ENCODE peak calls at places on chromosomes 1 and 21, in eight cellular contexts. D is lower leg skin, L is neural crest cell, K is cardiac fibroblast, S is progenitor cell of endocrine pancreas, Y is hepatocyte, I is astrocyte of the spinal cord, R is OCI-LY7. T is an unnamed sample.

GRCh38 chr1:38997034-38997900 is 6.2 kb downstream of the AKIRIN1 start:
- DNase-seq in D (no peak), L (no peak), K (peak), S (no peak), Y (no peak), I (no peak), R (no peak), T (no peak)

GRCh38 chr1:24020032-24020431 is 39.9 kb upstream of the SRSF10 start:
- DNase-seq in D (no peak), L (no peak), K (peak), S (no peak), Y (no peak), I (peak), R (no peak), T (no peak)

GRCh38 chr1:180778782-180779398 is 133.8 kb upstream of the KIAA1614 start:
- DNase-seq in D (no peak), L (no peak), K (peak), S (no peak), Y (peak), I (no peak), R (peak), T (no peak)

GRCh38 chr1:200869376-200869752 is 3.4 kb upstream of the GPR25 start:
- DNase-seq in D (no peak), L (no peak), K (no peak), S (no peak), Y (no peak), I (no peak), R (no peak), T (no peak)

GRCh38 chr1:54965624-54966340 is 14.6 kb upstream of the TMEM61 start:
- DNase-seq in D (peak), L (no peak), K (peak), S (no peak), Y (no peak), I (peak), R (peak), T (no peak)

GRCh38 chr21:46173573-46173972 is 10.7 kb downstream of the SPATC1L start:
- DNase-seq in D (no peak), L (no peak), K (no peak), S (no peak), Y (no peak), I (no peak), R (no peak), T (no peak)

GRCh38 chr1:19483261-19483660 is 2.1 kb downstream of the CAPZB start:
- DNase-seq in D (no peak), L (no peak), K (no peak), S (no peak), Y (no peak), I (no peak), R (no peak), T (no peak)

GRCh38 chr1:29469457-29469856 is 233.1 kb downstream of the PTPRU start:
- DNase-seq in D (no peak), L (no peak), K (peak), S (no peak), Y (no peak), I (no peak), R (no peak), T (no peak)

GRCh38 chr1:167616521-167616920 is 13.5 kb upstream of the RCSD1 start:
- DNase-seq in D (no peak), L (no peak), K (no peak), S (no peak), Y (no peak), I (no peak), R (peak), T (no peak)

GRCh38 chr1:31409946-31410858 is 2.8 kb upstream of the SERINC2 start:
- DNase-seq in D (no peak), L (no peak), K (no peak), S (no peak), Y (no peak), I (no peak), R (no peak), T (no peak)

GRCh38 chr1:177847843-177848242 is 122.0 kb downstream of the SEC16B start:
- DNase-seq in D (no peak), L (no peak), K (peak), S (no peak), Y (no peak), I (peak), R (no peak), T (no peak)

GRCh38 chr1:30860320-30860652 is 48.3 kb downstream of the SDC3 start:
- DNase-seq in D (no peak), L (no peak), K (no peak), S (no peak), Y (no peak), I (no peak), R (no peak), T (no peak)

GRCh38 chr1:45123358-45123757 is 83.0 kb downstream of the ZSWIM5 start:
- DNase-seq in D (no peak), L (no peak), K (no peak), S (no peak), Y (no peak), I (no peak), R (no peak), T (no peak)

GRCh38 chr1:67604778-67605177 is 80.2 kb upstream of the GADD45A start:
- DNase-seq in D (no peak), L (no peak), K (no peak), S (no peak), Y (no peak), I (no peak), R (no peak), T (no peak)

GRCh38 chr1:165129568-165130164 is 226.8 kb downstream of the LMX1A start:
- DNase-seq in D (peak), L (peak), K (peak), S (peak), Y (peak), I (peak), R (peak), T (no peak)

GRCh38 chr1:87757700-87758099 is 429.0 kb downstream of the LMO4 start:
- DNase-seq in D (no peak), L (no peak), K (no peak), S (no peak), Y (no peak), I (no peak), R (no peak), T (no peak)

GRCh38 chr1:62110198-62110817 is 84.3 kb upstream of the L1TD1 start:
- DNase-seq in D (no peak), L (no peak), K (no peak), S (no peak), Y (no peak), I (no peak), R (no peak), T (no peak)

GRCh38 chr21:44296916-44297315 is 2.9 kb upstream of the PFKL start:
- DNase-seq in D (no peak), L (no peak), K (no peak), S (no peak), Y (no peak), I (no peak), R (no peak), T (no peak)

GRCh38 chr1:158068918-158069317 is 75.5 kb downstream of the KIRREL1 start:
- DNase-seq in D (no peak), L (no peak), K (no peak), S (no peak), Y (no peak), I (no peak), R (no peak), T (no peak)

GRCh38 chr1:79006564-79006963 is at the start of gene ADGRL4:
- DNase-seq in D (no peak), L (peak), K (peak), S (peak), Y (peak), I (peak), R (no peak), T (no peak)

GRCh38 chr1:66752000-66752592 is at the start of gene DYNLT5:
- DNase-seq in D (no peak), L (peak), K (peak), S (peak), Y (peak), I (peak), R (no peak), T (peak)

GRCh38 chr21:39788383-39788782 is 43.4 kb downstream of the IGSF5 start:
- DNase-seq in D (peak), L (peak), K (peak), S (peak), Y (peak), I (peak), R (no peak), T (no peak)

GRCh38 chr1:166479052-166479631 is 312.3 kb upstream of the FAM78B start:
- DNase-seq in D (peak), L (peak), K (peak), S (peak), Y (peak), I (peak), R (peak), T (no peak)

GRCh38 chr1:7576946-7577657 is 194.0 kb upstream of the VAMP3 start:
- DNase-seq in D (no peak), L (no peak), K (peak), S (no peak), Y (peak), I (peak), R (no peak), T (no peak)

GRCh38 chr1:232705815-232706575 is 76.1 kb upstream of the SIPA1L2 start:
- DNase-seq in D (peak), L (no peak), K (peak), S (no peak), Y (no peak), I (no peak), R (no peak), T (no peak)

GRCh38 chr1:229714964-229715603 is 89.0 kb downstream of the URB2 start:
- DNase-seq in D (no peak), L (no peak), K (peak), S (no peak), Y (no peak), I (no peak), R (peak), T (no peak)

GRCh38 chr1:215776336-215776735 is 209.2 kb downstream of the KCTD3 start:
- DNase-seq in D (no peak), L (no peak), K (no peak), S (no peak), Y (no peak), I (no peak), R (no peak), T (no peak)

GRCh38 chr1:167456500-167456899 is 61.8 kb downstream of the CD247 start:
- DNase-seq in D (no peak), L (no peak), K (no peak), S (no peak), Y (no peak), I (no peak), R (no peak), T (no peak)

GRCh38 chr1:44330935-44331334 is 24.1 kb downstream of the ERI3 start:
- DNase-seq in D (no peak), L (no peak), K (no peak), S (no peak), Y (no peak), I (no peak), R (no peak), T (no peak)

GRCh38 chr1:143718524-143718923 is 253.3 kb downstream of the FAM72C start:
- DNase-seq in D (no peak), L (no peak), K (no peak), S (no peak), Y (no peak), I (no peak), R (no peak), T (no peak)

GRCh38 chr1:199684686-199685273 is 342.7 kb upstream of the NR5A2 start:
- DNase-seq in D (peak), L (peak), K (peak), S (no peak), Y (peak), I (peak), R (peak), T (no peak)

GRCh38 chr1:3771108-3772026 is 1.2 kb upstream of the SMIM1 start:
- DNase-seq in D (no peak), L (no peak), K (no peak), S (no peak), Y (no peak), I (no peak), R (no peak), T (no peak)

GRCh38 chr1:205495237-205495823 is 9.1 kb upstream of the CDK18 start:
- DNase-seq in D (no peak), L (no peak), K (no peak), S (no peak), Y (no peak), I (no peak), R (no peak), T (no peak)

GRCh38 chr1:36151845-36152203 is 2.5 kb upstream of the TRAPPC3 start:
- DNase-seq in D (peak), L (no peak), K (peak), S (no peak), Y (no peak), I (no peak), R (peak), T (no peak)

GRCh38 chr1:54980528-54981241 is at the start of gene TMEM61:
- DNase-seq in D (no peak), L (no peak), K (no peak), S (no peak), Y (peak), I (no peak), R (no peak), T (no peak)

GRCh38 chr1:198337886-198338285 is 181.1 kb downstream of the NEK7 start:
- DNase-seq in D (no peak), L (no peak), K (no peak), S (no peak), Y (no peak), I (no peak), R (no peak), T (no peak)

GRCh38 chr1:234537236-234537635 is 58.3 kb upstream of the TARBP1 start:
- DNase-seq in D (no peak), L (no peak), K (no peak), S (no peak), Y (no peak), I (no peak), R (no peak), T (no peak)

GRCh38 chr1:43653339-43653738 is 3.4 kb downstream of the KDM4A start:
- DNase-seq in D (no peak), L (no peak), K (peak), S (no peak), Y (peak), I (peak), R (peak), T (no peak)

DNA sequence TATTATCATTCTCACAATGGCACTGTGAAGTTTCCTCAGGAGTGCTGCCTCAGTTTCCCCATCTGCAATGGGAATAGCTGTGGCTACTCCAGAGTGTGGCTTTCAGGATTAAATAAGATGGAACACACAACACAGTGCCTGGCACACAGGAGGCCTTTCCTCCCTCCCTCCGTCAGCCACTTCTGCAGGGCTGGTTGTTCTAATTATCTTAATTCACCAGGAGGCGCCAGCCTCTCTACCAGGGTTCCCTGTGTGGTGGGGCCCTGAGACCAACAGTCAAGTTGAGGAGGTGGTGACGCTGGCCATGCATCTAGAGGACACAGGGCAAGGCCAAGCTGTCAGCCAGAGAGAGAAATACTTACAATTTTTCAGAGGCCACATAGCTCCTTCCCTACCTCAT is 6.3 kb upstream of the FOXO6 start:
- DNase-seq in D (no peak), L (no peak), K (no peak), S (no peak), Y (no peak), I (no peak), R (no peak), T (no peak)
- TF ChIP-seq CTCF in D (no peak), L (no peak), K (no peak), S (no peak), Y (no peak), I (no peak), R (no peak), T (no peak)

DNA sequence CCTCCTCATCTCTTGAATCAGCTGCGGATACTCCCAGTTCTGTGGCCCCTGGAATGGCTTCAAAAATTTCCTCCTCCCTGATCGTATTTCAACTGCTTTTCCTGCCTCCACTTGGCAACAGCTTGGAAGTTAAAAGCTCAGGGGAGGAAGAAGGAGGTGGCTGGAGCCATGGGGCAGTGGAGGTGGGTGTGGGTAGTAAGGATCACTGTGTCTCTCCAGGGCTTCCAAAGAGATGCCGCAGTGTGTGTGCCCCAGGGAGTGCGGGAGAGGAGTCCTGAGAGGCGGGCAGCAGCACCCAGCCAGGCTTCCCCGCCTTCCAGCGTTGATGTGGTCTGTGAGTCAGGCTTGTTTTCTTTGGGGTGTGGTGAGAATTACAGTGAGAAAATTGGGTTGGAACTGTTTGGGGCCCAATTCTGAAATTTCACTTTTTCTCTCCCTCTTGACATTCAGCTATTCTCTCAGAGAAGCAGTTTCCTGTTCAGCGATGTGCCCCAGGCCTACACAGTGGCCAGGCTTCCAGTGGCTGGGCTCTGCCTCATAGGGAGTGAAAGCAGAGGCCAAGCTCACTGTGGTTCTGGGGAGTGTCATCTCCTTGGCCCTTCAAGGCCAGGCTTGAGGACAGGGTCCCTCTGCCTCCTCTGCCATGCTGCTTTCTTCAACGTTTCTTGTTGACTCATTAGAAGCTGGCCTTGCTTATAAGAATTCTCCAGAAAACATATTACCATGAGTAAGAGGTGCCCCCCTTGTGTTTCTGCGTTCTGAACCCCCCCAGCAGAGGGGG is 69.0 kb downstream of the PGM1 start:
- DNase-seq in D (peak), L (no peak), K (peak), S (no peak), Y (no peak), I (peak), R (no peak), T (no peak)
- TF ChIP-seq CTCF in D (no peak), L (no peak), K (no peak), S (no peak), Y (no peak), I (no peak), R (no peak), T (no peak)

DNA sequence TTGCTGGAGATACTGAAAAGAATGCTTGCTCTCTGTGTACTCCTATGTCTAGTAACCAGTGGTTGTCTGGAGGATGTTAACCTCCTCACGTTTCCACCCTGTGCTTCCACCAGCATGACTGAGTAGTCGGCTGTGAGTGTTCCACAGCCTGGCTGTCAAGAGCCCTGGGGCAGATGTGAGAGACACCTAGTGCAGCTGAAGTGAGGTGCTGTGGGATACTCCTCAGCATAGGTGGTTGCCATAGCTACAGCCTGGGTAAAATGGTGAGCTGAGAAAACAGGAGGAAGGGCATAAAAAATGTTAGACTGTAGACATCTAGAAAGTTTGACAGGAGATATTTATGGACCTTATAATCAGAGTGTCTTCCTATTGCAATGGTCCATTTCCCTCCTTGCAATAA is 15.8 kb downstream of the IVL start:
- DNase-seq in D (no peak), L (no peak), K (no peak), S (no peak), Y (no peak), I (no peak), R (no peak), T (no peak)
- TF ChIP-seq CTCF in D (no peak), L (no peak), K (no peak), S (no peak), Y (no peak), I (no peak), R (no peak), T (no peak)

GRCh38 chr1:113835686-113836290 is 23.5 kb upstream of the RSBN1 start:
- DNase-seq in D (no peak), L (no peak), K (peak), S (no peak), Y (peak), I (peak), R (peak), T (no peak)
- TF ChIP-seq CTCF in D (peak), L (peak), K (peak), S (peak), Y (peak), I (peak), R (peak), T (peak)

GRCh38 chr1:245234217-245235120 is 79.7 kb downstream of the KIF26B start:
- DNase-seq in D (no peak), L (peak), K (peak), S (no peak), Y (no peak), I (peak), R (no peak), T (no peak)

GRCh38 chr1:245232936-245233335 is 78.2 kb downstream of the KIF26B start:
- DNase-seq in D (no peak), L (no peak), K (no peak), S (no peak), Y (no peak), I (no peak), R (no peak), T (no peak)

GRCh38 chr1:245240648-245241165 is 85.9 kb downstream of the KIF26B start:
- DNase-seq in D (no peak), L (no peak), K (no peak), S (no peak), Y (no peak), I (no peak), R (no peak), T (no peak)

DNA sequence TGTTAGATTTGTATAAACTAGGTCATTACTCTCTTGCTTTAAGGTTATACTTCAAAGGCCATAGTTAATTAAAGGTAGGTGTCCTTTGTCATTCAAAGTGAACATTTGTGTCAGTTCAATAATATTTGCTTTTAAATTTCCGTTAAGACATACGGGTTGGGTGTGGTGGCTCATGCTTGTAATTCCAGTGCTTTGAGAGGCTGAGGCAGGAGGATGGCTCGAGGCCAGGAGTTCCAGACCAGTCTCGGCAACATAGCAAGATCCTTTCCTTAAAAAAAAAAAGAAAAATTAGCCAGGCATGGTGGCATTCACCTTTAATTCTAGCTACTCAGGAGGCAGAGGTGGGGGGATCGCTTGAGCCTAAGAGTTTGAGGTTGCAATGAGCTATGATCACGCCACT is 80.4 kb downstream of the KIF26B start:
- DNase-seq in D (no peak), L (no peak), K (peak), S (no peak), Y (no peak), I (peak), R (no peak), T (no peak)
- TF ChIP-seq CTCF in D (no peak), L (no peak), K (no peak), S (no peak), Y (no peak), I (no peak), R (no peak), T (no peak)

GRCh38 chr21:27061783-27062182 is 94.9 kb upstream of the ADAMTS5 start:
- DNase-seq in D (no peak), L (no peak), K (no peak), S (no peak), Y (no peak), I (no peak), R (no peak), T (no peak)
- TF ChIP-seq CTCF in D (no peak), L (no peak), K (no peak), S (no peak), Y (no peak), I (no peak), R (no peak), T (no peak)

GRCh38 chr1:58031416-58031815 is 515.1 kb downstream of the OMA1 start:
- DNase-seq in D (no peak), L (no peak), K (no peak), S (no peak), Y (no peak), I (no peak), R (no peak), T (no peak)
- TF ChIP-seq CTCF in D (no peak), L (no peak), K (no peak), S (no peak), Y (no peak), I (no peak), R (no peak), T (no peak)

T was measured in thoracic aorta.